ENCODE peak calls at places on chromosomes 12 and 14, in four cellular contexts. U is cardiac fibroblast, P is endodermal cell, E is right cardiac atrium. C is an unnamed sample.
A peak's percentile ranks its signal among the peaks of the same experiment; 100 is the strongest.

GRCh38 chr12:45613306-45613705 is 116.2 kb upstream of the ARID2 start:
- DNase-seq in U (no peak), P (no peak), E (no peak), C (peak; percentile 26)

GRCh38 chr14:32559048-32559447 is 229.9 kb downstream of the AKAP6 start:
- DNase-seq in U (no peak), P (no peak), E (no peak), C (no peak)

GRCh38 chr14:106141242-106142220 is 615.1 kb downstream of the TMEM121 start:
- DNase-seq in U (no peak), P (no peak), E (no peak), C (no peak)

GRCh38 chr12:6230321-6231110 is 30.3 kb downstream of the CD9 start:
- DNase-seq in U (peak; percentile 61), P (no peak), E (peak; percentile 70), C (no peak)

GRCh38 chr12:113130457-113131135 is 5.0 kb downstream of the RASAL1 start:
- DNase-seq in U (no peak), P (peak; percentile 93), E (no peak), C (no peak)

GRCh38 chr12:124636138-124636968 is 68.9 kb upstream of the NCOR2 start:
- DNase-seq in U (peak; percentile 65), P (peak; percentile 71), E (peak; percentile 70), C (no peak)

GRCh38 chr14:21024668-21025373 is at the start of gene NDRG2:
- DNase-seq in U (peak; percentile 63), P (peak; percentile 96), E (peak; percentile 83), C (no peak)

GRCh38 chr12:96211989-96212388 is 17.8 kb downstream of the ELK3 start:
- DNase-seq in U (no peak), P (no peak), E (no peak), C (no peak)

GRCh38 chr14:100955201-100955600 is 51.7 kb upstream of the RTL1 start:
- DNase-seq in U (peak; percentile 2), P (no peak), E (no peak), C (peak; percentile 22)

GRCh38 chr12:3005736-3006135 is 46.5 kb downstream of the TEAD4 start:
- DNase-seq in U (no peak), P (no peak), E (no peak), C (no peak)

GRCh38 chr12:54159140-54159539 is 29.6 kb downstream of the SMUG1 start:
- DNase-seq in U (no peak), P (peak; percentile 98), E (no peak), C (no peak)

GRCh38 chr12:47822863-47823262 is 3.2 kb upstream of the HDAC7 start:
- DNase-seq in U (no peak), P (no peak), E (no peak), C (no peak)

GRCh38 chr12:47822386-47822785 is 2.7 kb upstream of the HDAC7 start:
- DNase-seq in U (no peak), P (no peak), E (no peak), C (no peak)

GRCh38 chr12:47824629-47825028 is 4.9 kb upstream of the HDAC7 start:
- DNase-seq in U (no peak), P (no peak), E (no peak), C (no peak)

GRCh38 chr12:47824198-47824597 is 4.5 kb upstream of the HDAC7 start:
- DNase-seq in U (no peak), P (no peak), E (no peak), C (no peak)

GRCh38 chr12:47823422-47824086 is 3.9 kb upstream of the HDAC7 start:
- DNase-seq in U (no peak), P (no peak), E (no peak), C (no peak)
- H3K4me3 ChIP-seq in U (no peak overlapping the region), P (no peak overlapping the region), E (no peak overlapping the region), C (no peak overlapping the region)

DNA sequence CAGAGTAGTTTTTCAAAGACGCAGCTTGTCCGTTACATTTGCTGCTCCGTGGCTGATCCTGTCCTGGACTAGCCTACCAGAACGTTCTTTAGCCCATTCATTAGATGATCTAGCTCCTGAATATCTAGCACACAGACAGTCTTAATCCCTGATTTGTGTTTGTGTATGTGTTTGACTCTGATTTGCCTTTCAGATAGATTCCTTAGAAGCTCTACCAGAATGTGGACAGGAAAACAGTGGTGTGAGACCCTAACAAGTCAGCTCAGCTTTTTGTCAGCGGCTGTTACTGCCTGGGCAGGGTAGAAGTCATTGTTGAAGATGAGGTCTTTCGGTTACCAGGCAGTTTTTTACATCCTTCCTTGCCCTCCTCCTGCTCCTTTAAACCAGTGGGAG is 60.4 kb downstream of the SAMD4A start:
- DNase-seq in U (no peak), P (no peak), E (no peak), C (no peak)
- H3K4me3 ChIP-seq in U (no peak overlapping the region), P (no peak overlapping the region), E (peak overlapping the region; percentile 49), C (peak overlapping the region; percentile 16)

GRCh38 chr14:23071975-23072539 is 14.7 kb upstream of the CDH24 start:
- DNase-seq in U (no peak), P (peak; percentile 80), E (no peak), C (no peak)
- H3K4me3 ChIP-seq in U (no peak overlapping the region), P (peak overlapping the region; percentile 90), E (no peak overlapping the region), C (no peak overlapping the region)

GRCh38 chr12:131826064-131826928 is 1.9 kb upstream of the MMP17 start:
- DNase-seq in U (no peak), P (peak; percentile 55), E (no peak), C (no peak)

GRCh38 chr12:131829351-131829794 is 1.2 kb downstream of the MMP17 start:
- DNase-seq in U (peak; percentile 35), P (peak; percentile 79), E (no peak), C (no peak)

GRCh38 chr12:131829795-131830334 is 1.7 kb downstream of the MMP17 start:
- DNase-seq in U (no peak), P (peak; percentile 85), E (no peak), C (no peak)

GRCh38 chr12:131828671-131829350 is 618 bp downstream of the MMP17 start:
- DNase-seq in U (no peak), P (peak; percentile 84), E (no peak), C (no peak)

GRCh38 chr12:131827961-131828534 is at the start of gene MMP17:
- DNase-seq in U (peak; percentile 73), P (peak; percentile 92), E (peak; percentile 56), C (no peak)
- H3K4me3 ChIP-seq in U (peak within 1 kb of the TSS; percentile 63), P (peak within 1 kb of the TSS; percentile 73), E (peak within 1 kb of the TSS; percentile 57), C (peak within 1 kb of the TSS; percentile 59)

GRCh38 chr12:75480469-75480949 is at the start of gene GLIPR1:
- DNase-seq in U (peak; percentile 97), P (peak; percentile 56), E (peak; percentile 83), C (peak; percentile 97)
- H3K4me3 ChIP-seq in U (peak within 1 kb of the TSS; percentile 43), P (no peak within 1 kb of the TSS), E (peak within 1 kb of the TSS; percentile 60), C (peak within 1 kb of the TSS; percentile 46)

GRCh38 chr12:19282133-19282532 is 152.6 kb downstream of the PLEKHA5 start:
- DNase-seq in U (no peak), P (no peak), E (no peak), C (no peak)
- H3K4me3 ChIP-seq in U (no peak overlapping the region), P (no peak overlapping the region), E (no peak overlapping the region), C (no peak overlapping the region)

GRCh38 chr12:27821259-27821973 is 41.4 kb upstream of the MANSC4 start:
- DNase-seq in U (peak; percentile 81), P (peak; percentile 78), E (no peak), C (peak; percentile 49)

GRCh38 chr12:27823038-27823437 is 43.0 kb upstream of the MANSC4 start:
- DNase-seq in U (no peak), P (peak; percentile 26), E (no peak), C (no peak)

GRCh38 chr12:27820564-27820963 is 40.5 kb upstream of the MANSC4 start:
- DNase-seq in U (no peak), P (peak; percentile 21), E (no peak), C (no peak)

GRCh38 chr12:27824126-27824842 is 44.2 kb upstream of the MANSC4 start:
- DNase-seq in U (no peak), P (no peak), E (no peak), C (no peak)

GRCh38 chr12:27822076-27822712 is 42.2 kb upstream of the MANSC4 start:
- DNase-seq in U (peak; percentile 50), P (peak; percentile 25), E (no peak), C (peak; percentile 67)
- H3K4me3 ChIP-seq in U (no peak overlapping the region), P (no peak overlapping the region), E (no peak overlapping the region), C (no peak overlapping the region)

GRCh38 chr14:91867316-91867988 is at the start of gene TC2N:
- DNase-seq in U (no peak), P (no peak), E (no peak), C (no peak)
- H3K4me3 ChIP-seq in U (no peak within 1 kb of the TSS), P (no peak within 1 kb of the TSS), E (no peak within 1 kb of the TSS), C (no peak within 1 kb of the TSS)

GRCh38 chr12:57476993-57477709 is 2.5 kb downstream of the ARHGAP9 start:
- DNase-seq in U (no peak), P (no peak), E (no peak), C (no peak)
- H3K4me3 ChIP-seq in U (no peak overlapping the region), P (no peak overlapping the region), E (peak overlapping the region; percentile 6), C (no peak overlapping the region)

C was measured in skeletal muscle cell.